ENCODE peak calls at places on chromosomes 11 and 22, in four cellular contexts. One of them, this sample, is unnamed.

GRCh38 chr22:44369241-44369652 is 56.5 kb upstream of the SHISAL1 start:
- DNase-seq in H1: peak
- DNase-seq in K562: peak
- DNase-seq in GM12878: no peak
- DNase-seq in this sample: no peak

GRCh38 chr22:24553597-24554315 is 1.2 kb downstream of the GUCD1 start:
- DNase-seq in K562: no peak
- DNase-seq in GM12878: no peak
- DNase-seq in H1: no peak
- DNase-seq in this sample: no peak

GRCh38 chr11:125772834-125773505 is 5.7 kb downstream of the PATE2 start:
- DNase-seq in H1: no peak
- DNase-seq in K562: no peak
- DNase-seq in GM12878: no peak
- DNase-seq in this sample: no peak

GRCh38 chr11:86292912-86293606 is 9.0 kb upstream of the HIKESHI start:
- DNase-seq in H1: no peak
- DNase-seq in K562: no peak
- DNase-seq in GM12878: peak
- DNase-seq in this sample: no peak

GRCh38 chr11:2987881-2988280 is 4.2 kb downstream of the NAP1L4 start:
- DNase-seq in K562: no peak
- DNase-seq in GM12878: no peak
- DNase-seq in H1: no peak
- DNase-seq in this sample: no peak

GRCh38 chr22:49349181-49349835 is 478.4 kb downstream of the BRD1 start:
- DNase-seq in H1: no peak
- DNase-seq in K562: no peak
- DNase-seq in GM12878: no peak
- DNase-seq in this sample: no peak

GRCh38 chr11:130705670-130706421 is 210.4 kb downstream of the SNX19 start:
- DNase-seq in H1: no peak
- DNase-seq in GM12878: no peak
- DNase-seq in K562: no peak
- DNase-seq in this sample: no peak

GRCh38 chr11:10594407-10594806 is 25.9 kb upstream of the LYVE1 start:
- DNase-seq in H1: no peak
- DNase-seq in GM12878: no peak
- DNase-seq in K562: no peak
- DNase-seq in this sample: no peak

GRCh38 chr22:35894937-35895708 is 133.5 kb downstream of the RBFOX2 start:
- DNase-seq in K562: no peak
- DNase-seq in H1: no peak
- DNase-seq in GM12878: no peak
- DNase-seq in this sample: peak

GRCh38 chr11:18144243-18144642 is 11.9 kb downstream of the MRGPRX3 start:
- DNase-seq in GM12878: no peak
- DNase-seq in K562: no peak
- DNase-seq in H1: no peak
- DNase-seq in this sample: no peak

GRCh38 chr22:17922925-17923898 is 101.1 kb downstream of the MICAL3 start:
- DNase-seq in H1: no peak
- DNase-seq in K562: no peak
- DNase-seq in GM12878: no peak
- DNase-seq in this sample: no peak

GRCh38 chr11:122724520-122724919 is 69.0 kb downstream of the UBASH3B start:
- DNase-seq in H1: no peak
- DNase-seq in GM12878: no peak
- DNase-seq in K562: no peak
- DNase-seq in this sample: no peak

GRCh38 chr11:27429740-27430451 is 42.7 kb downstream of the LGR4 start:
- DNase-seq in GM12878: no peak
- DNase-seq in H1: no peak
- DNase-seq in K562: no peak
- DNase-seq in this sample: peak

GRCh38 chr22:17964153-17964552 is 60.2 kb downstream of the MICAL3 start:
- DNase-seq in GM12878: no peak
- DNase-seq in K562: no peak
- DNase-seq in H1: no peak
- DNase-seq in this sample: no peak

GRCh38 chr11:26994579-26995210 is 783 bp downstream of the FIBIN start:
- DNase-seq in H1: no peak
- DNase-seq in K562: no peak
- DNase-seq in GM12878: no peak
- DNase-seq in this sample: no peak

GRCh38 chr11:34501500-34501899 is 12.1 kb downstream of the ELF5 start:
- DNase-seq in GM12878: no peak
- DNase-seq in K562: no peak
- DNase-seq in H1: no peak
- DNase-seq in this sample: no peak

GRCh38 chr11:71355266-71355665 is 92.9 kb downstream of the DHCR7 start:
- DNase-seq in H1: no peak
- DNase-seq in K562: no peak
- DNase-seq in GM12878: no peak
- DNase-seq in this sample: no peak

GRCh38 chr11:83865636-83866461 is 579.7 kb upstream of the CCDC90B start:
- DNase-seq in K562: no peak
- DNase-seq in GM12878: no peak
- DNase-seq in H1: no peak
- DNase-seq in this sample: no peak

GRCh38 chr22:31079095-31079642 is 1.9 kb upstream of the SMTN start:
- DNase-seq in H1: no peak
- DNase-seq in K562: no peak
- DNase-seq in GM12878: no peak
- DNase-seq in this sample: peak

GRCh38 chr11:117883063-117883462 is 6.6 kb upstream of the FXYD6 start:
- DNase-seq in H1: no peak
- DNase-seq in K562: no peak
- DNase-seq in GM12878: no peak
- DNase-seq in this sample: no peak

GRCh38 chr11:1532606-1533341 is 39.3 kb downstream of the DUSP8 start:
- DNase-seq in GM12878: no peak
- DNase-seq in H1: no peak
- DNase-seq in K562: no peak
- DNase-seq in this sample: no peak

GRCh38 chr11:45859661-45860140 is 12.4 kb downstream of the CRY2 start:
- DNase-seq in GM12878: no peak
- DNase-seq in H1: no peak
- DNase-seq in K562: no peak
- DNase-seq in this sample: peak

GRCh38 chr22:39773976-39774539 is 119.5 kb downstream of the ENTHD1 start:
- DNase-seq in GM12878: peak
- DNase-seq in H1: no peak
- DNase-seq in K562: no peak
- DNase-seq in this sample: no peak

GRCh38 chr11:72606362-72607100 is 67.7 kb downstream of the PDE2A start:
- DNase-seq in GM12878: no peak
- DNase-seq in K562: no peak
- DNase-seq in H1: no peak
- DNase-seq in this sample: no peak

GRCh38 chr11:57354699-57355098 is 16.5 kb downstream of the P2RX3 start:
- DNase-seq in GM12878: no peak
- DNase-seq in H1: no peak
- DNase-seq in K562: no peak
- DNase-seq in this sample: no peak

GRCh38 chr11:134532921-134533421 is 120.9 kb upstream of the B3GAT1 start:
- DNase-seq in GM12878: no peak
- DNase-seq in K562: no peak
- DNase-seq in H1: no peak
- DNase-seq in this sample: no peak

GRCh38 chr11:26842458-26842841 is 120.6 kb upstream of the SLC5A12 start:
- DNase-seq in K562: no peak
- DNase-seq in GM12878: no peak
- DNase-seq in H1: no peak
- DNase-seq in this sample: no peak

GRCh38 chr11:78168539-78169477 is 19.6 kb downstream of the KCTD21 start:
- DNase-seq in K562: no peak
- DNase-seq in H1: no peak
- DNase-seq in GM12878: no peak
- DNase-seq in this sample: peak

GRCh38 chr11:74611369-74611861 is 19.0 kb downstream of the POLD3 start:
- DNase-seq in GM12878: no peak
- DNase-seq in K562: no peak
- DNase-seq in H1: no peak
- DNase-seq in this sample: peak

GRCh38 chr11:66278396-66279091 is 569 bp downstream of the CNIH2 start:
- DNase-seq in GM12878: no peak
- DNase-seq in H1: no peak
- DNase-seq in K562: peak
- DNase-seq in this sample: peak

GRCh38 chr22:36419177-36419911 is 31.6 kb upstream of the MYH9 start:
- DNase-seq in K562: peak
- DNase-seq in H1: no peak
- DNase-seq in GM12878: no peak
- DNase-seq in this sample: no peak

GRCh38 chr22:39382410-39382809 is 17.2 kb upstream of the TAB1 start:
- DNase-seq in H1: no peak
- DNase-seq in GM12878: peak
- DNase-seq in K562: no peak
- DNase-seq in this sample: no peak

GRCh38 chr22:40210814-40211213 is 33.1 kb downstream of the TNRC6B start:
- DNase-seq in K562: no peak
- DNase-seq in H1: no peak
- DNase-seq in GM12878: peak
- DNase-seq in this sample: no peak

GRCh38 chr11:73931039-73931645 is 19.7 kb upstream of the DNAJB13 start:
- DNase-seq in GM12878: no peak
- DNase-seq in H1: peak
- DNase-seq in K562: peak
- DNase-seq in this sample: peak

GRCh38 chr11:17405232-17406005 is 17.0 kb upstream of the KCNJ11 start:
- DNase-seq in GM12878: no peak
- DNase-seq in K562: no peak
- DNase-seq in H1: no peak
- DNase-seq in this sample: peak

GRCh38 chr11:112086422-112087191 is at the start of the genes SDHD and TIMM8B:
- DNase-seq in GM12878: peak
- DNase-seq in K562: peak
- DNase-seq in H1: peak
- DNase-seq in this sample: peak

GRCh38 chr11:112085822-112086421 is 634 bp downstream of the TIMM8B start:
- DNase-seq in H1: no peak
- DNase-seq in K562: peak
- DNase-seq in GM12878: no peak
- DNase-seq in this sample: peak

GRCh38 chr11:112082729-112083128 is 3.8 kb downstream of the TIMM8B start:
- DNase-seq in GM12878: no peak
- DNase-seq in K562: no peak
- DNase-seq in H1: no peak
- DNase-seq in this sample: no peak

DNA sequence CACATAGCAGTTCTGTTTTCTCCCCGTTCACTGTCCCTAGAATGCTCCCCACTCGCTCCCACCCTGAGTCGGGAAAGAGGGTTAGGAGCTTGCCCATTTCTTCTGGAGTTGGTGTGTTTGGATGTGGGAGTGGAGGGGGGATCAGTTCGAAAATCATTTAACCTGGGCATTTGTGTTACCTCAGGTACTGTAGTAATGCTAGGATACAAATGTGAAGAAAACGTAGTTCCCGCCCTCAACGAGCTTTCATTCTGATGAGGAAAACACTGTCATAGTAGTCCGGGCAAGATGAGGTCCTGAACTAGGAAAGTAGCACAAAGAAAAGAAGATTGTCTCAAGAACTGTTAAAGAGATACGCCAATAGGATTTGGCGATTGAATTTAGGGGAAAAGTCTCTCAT is 539 bp downstream of the SDHD start:
- DNase-seq in H1: no peak
- DNase-seq in GM12878: no peak
- DNase-seq in K562: no peak
- DNase-seq in this sample: no peak
- TF ChIP-seq NRF1 in H1: no peak
- TF ChIP-seq NRF1 in GM12878: no peak
- TF ChIP-seq NRF1 in K562: no peak
- TF ChIP-seq NRF1 in this sample: no peak

GRCh38 chr11:128208329-128209220 is 378.8 kb downstream of the ETS1 start:
- DNase-seq in GM12878: no peak
- DNase-seq in K562: no peak
- DNase-seq in H1: no peak
- DNase-seq in this sample: no peak
- TF ChIP-seq NRF1 in GM12878: no peak
- TF ChIP-seq NRF1 in K562: no peak
- TF ChIP-seq NRF1 in H1: no peak
- TF ChIP-seq NRF1 in this sample: no peak

GRCh38 chr11:113531078-113531477 is 55.9 kb upstream of the DRD2 start:
- DNase-seq in GM12878: no peak
- DNase-seq in H1: no peak
- DNase-seq in K562: no peak
- DNase-seq in this sample: no peak

GRCh38 chr11:113533425-113533698 is 58.2 kb upstream of the DRD2 start:
- DNase-seq in GM12878: no peak
- DNase-seq in H1: no peak
- DNase-seq in K562: no peak
- DNase-seq in this sample: no peak

GRCh38 chr11:113534625-113535024 is 59.4 kb upstream of the DRD2 start:
- DNase-seq in K562: no peak
- DNase-seq in H1: no peak
- DNase-seq in GM12878: no peak
- DNase-seq in this sample: no peak

GRCh38 chr11:113531575-113532451 is 56.6 kb upstream of the DRD2 start:
- DNase-seq in H1: no peak
- DNase-seq in K562: no peak
- DNase-seq in GM12878: no peak
- DNase-seq in this sample: no peak

GRCh38 chr11:113532697-113533424 is 57.7 kb upstream of the DRD2 start:
- DNase-seq in GM12878: no peak
- DNase-seq in K562: peak
- DNase-seq in H1: peak
- DNase-seq in this sample: peak
- TF ChIP-seq NRF1 in GM12878: no peak
- TF ChIP-seq NRF1 in K562: no peak
- TF ChIP-seq NRF1 in H1: no peak
- TF ChIP-seq NRF1 in this sample: no peak

DNA sequence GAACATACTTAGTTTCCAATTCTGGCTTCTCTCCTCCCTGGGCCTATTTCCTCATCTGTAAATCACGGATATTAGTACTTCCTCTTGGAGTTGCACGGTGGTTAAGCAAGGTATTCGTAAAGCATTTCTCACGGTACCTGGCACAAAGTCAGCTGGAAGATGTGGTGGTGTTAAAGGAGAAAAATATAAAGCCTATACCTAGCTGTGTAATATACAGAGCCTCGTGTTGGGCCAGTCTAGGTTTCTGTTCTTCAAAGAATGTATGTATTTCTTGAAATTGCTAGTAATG is 47.2 kb downstream of the DBX1 start:
- DNase-seq in GM12878: no peak
- DNase-seq in H1: no peak
- DNase-seq in K562: no peak
- DNase-seq in this sample: no peak
- TF ChIP-seq NRF1 in GM12878: no peak
- TF ChIP-seq NRF1 in H1: no peak
- TF ChIP-seq NRF1 in K562: no peak
- TF ChIP-seq NRF1 in this sample: no peak